ENCODE peak calls at places on chromosomes 5 and 9, in four cellular contexts. A, P, J and I are unnamed samples.

GRCh38 chr5:123681061-123681460 is 169.1 kb downstream of the CSNK1G3 start:
- DNase-seq in A (no peak), P (no peak), J (no peak), I (no peak)

GRCh38 chr9:33133186-33133585 is 34.0 kb downstream of the B4GALT1 start:
- DNase-seq in A (no peak), P (no peak), J (no peak), I (no peak)

GRCh38 chr9:81625969-81626368 is 63.4 kb downstream of the TLE1 start:
- DNase-seq in A (no peak), P (no peak), J (no peak), I (no peak)

GRCh38 chr9:77731930-77732329 is 83.8 kb upstream of the GNA14 start:
- DNase-seq in A (no peak), P (no peak), J (peak; percentile 42), I (no peak)

GRCh38 chr9:96620155-96620514 is 492 bp upstream of the CDC14B start:
- DNase-seq in A (no peak), P (no peak), J (no peak), I (no peak)

GRCh38 chr9:18260527-18260926 is 213.4 kb upstream of the ADAMTSL1 start:
- DNase-seq in A (no peak), P (no peak), J (no peak), I (no peak)

GRCh38 chr9:17005085-17005484 is 129.8 kb upstream of the CNTLN start:
- DNase-seq in A (peak; percentile 12), P (no peak), J (no peak), I (no peak)

GRCh38 chr9:87357600-87357999 is 140.1 kb upstream of the DAPK1 start:
- DNase-seq in A (no peak), P (no peak), J (no peak), I (no peak)

GRCh38 chr9:127987103-127987614 is 6.4 kb upstream of the EEIG1 start:
- DNase-seq in A (peak; percentile 47), P (no peak), J (no peak), I (no peak)

GRCh38 chr5:107555425-107556090 is 115.2 kb downstream of the EFNA5 start:
- DNase-seq in A (no peak), P (no peak), J (no peak), I (no peak)
- H2AFZ ChIP-seq in A (no peak overlapping the region), P (no peak overlapping the region), J (no peak overlapping the region), I (no peak overlapping the region)

DNA sequence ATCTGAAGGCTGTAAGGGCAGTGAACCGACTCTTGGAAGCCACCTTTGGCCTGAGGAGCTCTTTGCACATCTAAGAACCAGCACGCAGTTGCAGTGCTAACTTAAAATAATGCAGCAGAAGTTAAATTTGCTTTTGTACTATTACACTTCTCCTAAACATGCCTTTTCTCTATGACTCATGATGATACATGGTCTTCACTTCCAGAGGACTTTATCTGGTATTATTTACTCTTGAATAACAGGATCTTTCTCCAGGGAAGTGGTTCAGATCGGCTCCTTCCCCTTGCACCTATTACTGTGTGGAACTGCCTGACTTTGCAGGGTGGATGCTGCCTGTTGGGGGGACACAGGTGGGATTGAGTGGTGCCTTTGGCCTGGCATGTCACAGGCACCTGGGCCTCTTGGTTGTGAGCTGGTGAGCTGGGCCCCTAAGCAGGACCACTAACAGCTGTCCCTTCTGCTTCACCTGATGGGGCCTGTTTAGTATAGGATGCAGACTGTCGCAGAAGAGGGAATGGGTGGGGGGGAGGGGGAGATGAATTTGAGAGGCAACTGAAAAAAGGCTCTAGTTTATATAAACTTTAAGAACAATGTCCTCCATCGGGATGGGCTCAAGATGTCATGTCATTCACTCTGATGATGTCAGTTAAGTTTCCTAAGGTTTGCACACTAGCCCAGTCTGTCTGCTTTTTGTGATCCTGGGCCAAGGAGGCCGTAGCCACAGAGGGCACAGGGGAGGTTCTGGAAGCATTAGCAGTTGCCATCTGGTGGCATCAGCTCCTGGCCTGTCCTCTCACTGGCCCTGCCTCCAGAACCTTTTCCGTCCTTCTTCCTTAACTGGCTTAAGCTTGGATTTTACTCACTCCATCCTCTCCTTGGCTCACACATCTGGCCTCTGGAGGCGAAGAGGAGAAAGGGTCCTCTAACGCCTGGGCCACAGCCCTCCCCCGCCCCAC is 33.9 kb upstream of the GABBR2 start:
- DNase-seq in A (no peak), P (no peak), J (no peak), I (no peak)
- TF ChIP-seq HDAC6 in A (no peak), P (no peak), J (no peak), I (no peak)

GRCh38 chr5:81787843-81788242 is 36.9 kb upstream of the SSBP2 start:
- DNase-seq in A (no peak), P (no peak), J (no peak), I (peak; percentile 54)

GRCh38 chr5:81785311-81785710 is 34.4 kb upstream of the SSBP2 start:
- DNase-seq in A (no peak), P (no peak), J (no peak), I (no peak)

GRCh38 chr5:81789033-81789432 is 38.1 kb upstream of the SSBP2 start:
- DNase-seq in A (no peak), P (peak; percentile 26), J (no peak), I (no peak)

GRCh38 chr5:81786509-81786908 is 35.6 kb upstream of the SSBP2 start:
- DNase-seq in A (no peak), P (no peak), J (no peak), I (no peak)

GRCh38 chr5:81788271-81788670 is 37.4 kb upstream of the SSBP2 start:
- DNase-seq in A (no peak), P (no peak), J (no peak), I (no peak)
- H2AFZ ChIP-seq in A (no peak overlapping the region), P (peak overlapping the region; percentile 52), J (peak overlapping the region; percentile 61), I (peak overlapping the region; percentile 36)

GRCh38 chr9:125883548-125883947 is 136.4 kb downstream of the PBX3 start:
- DNase-seq in A (no peak), P (no peak), J (no peak), I (no peak)
- TF ChIP-seq HDAC6 in A (no peak), P (no peak), J (no peak), I (no peak)

GRCh38 chr5:149552038-149552494 is 827 bp upstream of the CSNK1A1 start:
- DNase-seq in A (no peak), P (no peak), J (no peak), I (no peak)

GRCh38 chr5:149550267-149550582 is 1.0 kb downstream of the CSNK1A1 start:
- DNase-seq in A (no peak), P (peak; percentile 21), J (no peak), I (no peak)

GRCh38 chr5:149552761-149553160 is 1.5 kb upstream of the CSNK1A1 start:
- DNase-seq in A (no peak), P (no peak), J (no peak), I (no peak)

GRCh38 chr5:149550608-149551226 is 522 bp downstream of the CSNK1A1 start:
- DNase-seq in A (no peak), P (no peak), J (no peak), I (peak; percentile 55)

GRCh38 chr5:149551227-149552037 is at the start of gene CSNK1A1:
- DNase-seq in A (peak; percentile 95), P (peak; percentile 99), J (peak; percentile 98), I (peak; percentile 97)
- H2AFZ ChIP-seq in A (peak within 1 kb of the TSS; percentile 82), P (peak within 1 kb of the TSS; percentile 81), J (peak within 1 kb of the TSS; percentile 98), I (peak within 1 kb of the TSS; percentile 67)

GRCh38 chr9:114737118-114737517 is 55.1 kb upstream of the TEX48 start:
- DNase-seq in A (no peak), P (no peak), J (no peak), I (no peak)
- TF ChIP-seq HDAC6 in A (no peak), P (no peak), J (no peak), I (no peak)

GRCh38 chr9:121819511-121820231 is 168.2 kb downstream of the DAB2IP start:
- DNase-seq in A (no peak), P (no peak), J (no peak), I (peak; percentile 25)
- H2AFZ ChIP-seq in A (no peak overlapping the region), P (no peak overlapping the region), J (no peak overlapping the region), I (peak overlapping the region; percentile 55)